ENCODE peak calls at places on chromosome 13, in seven cellular contexts. P is CD8-positive, alpha-beta T cell; S is vagina; X is GM23248; H is trophoblast cell; J is CD8-positive, alpha-beta memory T cell; F is lower lobe of right lung. I is an unnamed sample.

GRCh38 chr13:81487151-81487550 is 1146.2 kb upstream of the SPRY2 start:
- DNase-seq in P (no peak), F (no peak), H (peak; percentile 44), X (no peak), S (no peak), J (no peak), I (no peak)

GRCh38 chr13:62375653-62376052 is 960.0 kb upstream of the PCDH20 start:
- DNase-seq in H (no peak), F (no peak), X (no peak), J (no peak), S (no peak), P (no peak), I (no peak)

GRCh38 chr13:20939662-20940061 is 37.1 kb upstream of the XPO4 start:
- DNase-seq in P (no peak), X (no peak), H (no peak), S (no peak), J (no peak), F (no peak), I (no peak)

GRCh38 chr13:53127378-53127777 is 98.8 kb downstream of the OLFM4 start:
- DNase-seq in H (no peak), X (no peak), J (no peak), S (no peak), F (no peak), P (no peak), I (no peak)

GRCh38 chr13:66415444-66415843 is 814.7 kb downstream of the PCDH9 start:
- DNase-seq in J (no peak), S (no peak), H (no peak), F (no peak), P (no peak), X (no peak), I (no peak)

GRCh38 chr13:30109471-30110135 is 197.7 kb downstream of the KATNAL1 start:
- DNase-seq in F (no peak), X (no peak), J (no peak), H (peak; percentile 55), P (no peak), S (no peak), I (no peak)

GRCh38 chr13:102654786-102655185 is 40.1 kb downstream of the METTL21C start:
- DNase-seq in S (no peak), P (no peak), J (no peak), H (no peak), X (no peak), F (no peak), I (no peak)

GRCh38 chr13:81917829-81918228 is 1576.9 kb upstream of the SPRY2 start:
- DNase-seq in J (no peak), F (no peak), P (no peak), H (no peak), X (no peak), S (no peak), I (no peak)

GRCh38 chr13:49308104-49308875 is 60.6 kb downstream of the CDADC1 start:
- DNase-seq in J (no peak), S (peak; percentile 96), X (peak; percentile 85), P (no peak), F (peak; percentile 64), H (peak; percentile 33), I (peak; percentile 88)

GRCh38 chr13:77345150-77345780 is 18.4 kb upstream of the MYCBP2 start:
- DNase-seq in P (no peak), S (no peak), J (no peak), X (no peak), H (peak; percentile 71), F (no peak), I (no peak)

GRCh38 chr13:64849174-64849573 is 2381.0 kb downstream of the PCDH9 start:
- DNase-seq in F (no peak), P (no peak), J (no peak), X (no peak), H (no peak), S (no peak), I (no peak)

GRCh38 chr13:76014618-76015315 is 378.6 kb downstream of the LMO7 start:
- DNase-seq in J (no peak), S (no peak), X (peak; percentile 57), H (no peak), P (no peak), F (no peak), I (no peak)

GRCh38 chr13:48156466-48156865 is 61.6 kb upstream of the MED4 start:
- DNase-seq in X (no peak), S (no peak), H (peak; percentile 34), P (peak; percentile 76), F (no peak), J (peak; percentile 53), I (no peak)

GRCh38 chr13:26518433-26519084 is 38.9 kb upstream of the WASF3 start:
- DNase-seq in S (no peak), J (no peak), X (no peak), F (no peak), P (no peak), H (no peak), I (no peak)

GRCh38 chr13:112061367-112062046 is 5.4 kb upstream of the SOX1 start:
- DNase-seq in S (peak; percentile 62), P (no peak), H (no peak), F (no peak), J (no peak), X (no peak), I (no peak)

GRCh38 chr13:51905787-51906186 is 44.0 kb downstream of the CCDC70 start:
- DNase-seq in J (no peak), F (no peak), S (peak; percentile 56), H (no peak), X (no peak), P (no peak), I (no peak)

GRCh38 chr13:109780880-109781383 is 5.5 kb downstream of the IRS2 start:
- DNase-seq in H (no peak), F (no peak), P (no peak), J (no peak), X (no peak), S (no peak), I (no peak)

GRCh38 chr13:109779074-109779473 is 7.3 kb downstream of the IRS2 start:
- DNase-seq in F (no peak), J (no peak), P (peak; percentile 27), H (no peak), S (no peak), X (no peak), I (no peak)

GRCh38 chr13:109781384-109782065 is 4.9 kb downstream of the IRS2 start:
- DNase-seq in J (no peak), F (no peak), X (peak; percentile 71), H (no peak), P (no peak), S (no peak), I (no peak)

GRCh38 chr13:109778102-109778542 is 8.3 kb downstream of the IRS2 start:
- DNase-seq in P (no peak), F (no peak), J (no peak), X (peak; percentile 31), S (no peak), H (peak; percentile 37), I (no peak)

DNA sequence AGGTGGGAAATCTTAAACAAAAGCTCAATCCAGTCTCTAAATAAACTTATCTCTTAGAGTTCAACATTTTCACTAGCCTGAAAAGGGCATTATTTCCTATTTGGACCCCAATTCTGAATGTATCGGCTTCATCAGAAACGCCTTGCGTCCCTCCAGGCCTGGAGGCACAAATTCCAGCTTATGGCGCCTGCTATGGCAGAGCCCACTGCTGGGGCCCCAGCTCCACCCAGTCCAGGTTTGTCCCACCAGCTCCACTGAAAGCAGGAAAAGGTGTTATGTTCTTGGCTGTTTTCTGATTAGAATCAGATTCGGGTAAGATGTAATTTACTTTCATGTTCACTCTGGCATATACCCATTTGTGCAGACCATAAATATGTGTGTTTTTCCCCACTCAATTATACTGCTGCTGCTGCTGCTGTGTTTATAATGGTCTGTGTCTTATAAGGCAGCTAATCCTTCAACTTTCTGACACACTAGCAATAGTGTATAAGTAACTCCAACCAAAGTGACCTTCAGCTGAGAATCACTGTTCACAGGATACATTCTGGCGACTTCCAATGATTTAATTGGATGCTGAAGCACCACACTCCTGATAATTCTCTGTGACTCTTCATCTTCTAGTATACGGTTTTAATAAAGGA is 6.4 kb downstream of the IRS2 start:
- DNase-seq in X (no peak), F (no peak), P (no peak), S (no peak), H (no peak), J (no peak), I (no peak)
- H3K4me1 ChIP-seq in X (peaks cover 50% of the 10 kb centered on the region), F (peaks cover 72% of the 10 kb centered on the region), P (peaks cover 40% of the 10 kb centered on the region), S (peaks cover 68% of the 10 kb centered on the region), H (peaks cover 13% of the 10 kb centered on the region), J (peaks cover 48% of the 10 kb centered on the region), I (peaks cover 5% of the 10 kb centered on the region)

DNA sequence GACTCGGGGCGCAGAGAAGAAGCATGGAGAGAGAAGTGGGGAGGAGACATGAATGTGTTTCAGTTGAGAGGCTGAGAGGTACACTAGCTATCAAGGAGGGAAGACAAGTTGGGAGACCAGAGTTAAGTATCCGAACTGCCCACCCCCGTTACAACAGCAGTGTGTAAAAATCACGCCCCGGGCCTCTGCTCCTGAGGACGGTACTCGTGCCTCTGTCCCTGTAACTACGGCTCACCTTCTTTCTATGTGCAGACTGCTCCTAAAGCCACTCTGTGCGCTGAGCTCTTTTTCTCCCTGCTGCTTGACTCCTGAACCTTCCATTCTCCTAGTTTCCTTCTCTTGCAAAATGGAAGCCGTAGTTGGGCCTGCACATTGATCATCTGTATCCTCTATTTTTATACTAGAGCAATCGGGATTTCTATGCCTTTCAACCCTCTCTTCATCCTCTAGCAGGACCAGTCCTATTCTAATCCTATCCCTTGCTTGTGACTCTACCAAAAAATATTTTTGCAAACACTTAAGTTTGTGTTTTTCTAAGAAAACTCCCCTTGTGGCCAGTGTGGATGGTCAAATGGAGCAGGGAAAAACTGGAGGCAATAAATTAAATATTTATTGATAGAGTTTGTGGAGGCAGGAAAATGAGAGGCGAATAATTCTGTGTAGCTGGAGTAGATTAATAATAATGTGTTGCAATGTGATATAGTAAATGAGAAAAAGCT is 569 bp downstream of the POLR1D start:
- DNase-seq in S (no peak), F (no peak), J (no peak), P (no peak), X (peak; percentile 62), H (peak; percentile 25), I (no peak)
- H3K4me1 ChIP-seq in S (peaks cover 60% of the 10 kb centered on the region), F (peaks cover 50% of the 10 kb centered on the region), J (peaks cover 34% of the 10 kb centered on the region), P (peaks cover 36% of the 10 kb centered on the region), X (peaks cover 18% of the 10 kb centered on the region), H (peaks cover 10% of the 10 kb centered on the region), I (no peaks in the 10 kb centered on the region)

DNA sequence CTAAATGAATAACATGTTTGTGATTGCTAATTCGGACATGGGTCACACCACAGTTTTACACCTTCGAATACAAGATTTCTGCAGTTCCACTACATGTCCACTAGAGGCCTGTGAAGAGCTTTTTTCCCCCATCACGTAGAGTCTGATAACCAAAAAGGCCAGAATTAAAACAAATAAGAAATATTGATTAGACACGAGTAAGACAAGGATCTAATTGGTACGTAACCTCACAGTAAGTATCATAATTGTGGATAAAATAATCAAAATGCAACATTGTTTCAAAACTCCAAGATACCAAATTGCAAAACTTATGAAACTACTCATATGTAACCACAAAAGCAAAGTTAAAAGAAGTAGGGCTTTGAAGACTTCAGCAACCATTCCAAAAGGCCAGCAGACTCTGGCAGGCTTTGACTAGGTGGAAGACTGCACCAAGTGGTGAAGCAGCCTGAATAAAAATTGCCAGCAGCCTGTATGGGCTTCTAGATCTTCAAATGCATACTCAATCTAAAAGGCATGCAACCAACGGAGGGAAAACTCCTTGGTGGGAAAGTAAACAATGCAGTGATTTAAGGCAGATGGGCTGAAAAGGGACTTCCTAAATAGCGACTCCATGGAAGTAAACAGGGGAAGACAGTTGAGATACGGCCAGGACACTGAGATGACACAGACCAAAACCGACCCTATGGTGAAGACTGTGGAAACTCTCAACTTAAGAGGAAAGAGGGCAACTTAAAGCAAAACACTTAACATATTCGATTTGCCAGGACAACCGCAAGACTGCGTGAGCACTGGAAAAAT is 56.7 kb downstream of the STARD13 start:
- DNase-seq in F (no peak), J (no peak), P (no peak), X (peak; percentile 73), S (no peak), H (peak; percentile 67), I (no peak)
- H3K4me1 ChIP-seq in F (peaks cover 52% of the 10 kb centered on the region), J (no peaks in the 10 kb centered on the region), P (no peaks in the 10 kb centered on the region), X (peaks cover 51% of the 10 kb centered on the region), S (peaks cover 43% of the 10 kb centered on the region), H (peaks cover 20% of the 10 kb centered on the region), I (peaks cover 1% of the 10 kb centered on the region)

GRCh38 chr13:40608308-40608707 is 58.1 kb downstream of the FOXO1 start:
- DNase-seq in S (no peak), H (no peak), P (no peak), F (no peak), J (no peak), X (no peak), I (no peak)
- H3K4me1 ChIP-seq in S (peaks cover 64% of the 10 kb centered on the region), H (peaks cover 7% of the 10 kb centered on the region), P (peaks cover 91% of the 10 kb centered on the region), F (peaks cover 25% of the 10 kb centered on the region), J (peaks cover 91% of the 10 kb centered on the region), X (no peaks in the 10 kb centered on the region), I (peaks cover 5% of the 10 kb centered on the region)

I was measured in aorta.